ENCODE peak calls at places on chromosomes 16 and 17, in five cellular contexts. C is A673, O is adrenal gland, X is mucosa of descending colon, P is lung. R is an unnamed sample.
A peak's percentile ranks its signal among the peaks of the same experiment; 100 is the strongest.

GRCh38 chr17:49621420-49621819 is 45.7 kb downstream of the NXPH3 start:
- DNase-seq in P (no peak), C (no peak), X (no peak), O (no peak), R (no peak)

GRCh38 chr17:13728751-13729150 is 127.0 kb upstream of the HS3ST3A1 start:
- DNase-seq in O (no peak), P (no peak), C (no peak), X (no peak), R (no peak)

GRCh38 chr16:15749371-15749770 is 99.3 kb downstream of the NDE1 start:
- DNase-seq in X (no peak), O (no peak), C (no peak), P (no peak), R (no peak)

GRCh38 chr17:77449908-77450741 is 309.4 kb downstream of the SEC14L1 start:
- DNase-seq in P (no peak), O (peak; percentile 96), C (peak; percentile 60), X (peak; percentile 86), R (no peak)

GRCh38 chr16:48300391-48300856 is 53.1 kb upstream of the ABCC11 start:
- DNase-seq in C (peak; percentile 45), P (peak; percentile 46), X (no peak), O (peak; percentile 27), R (no peak)

GRCh38 chr17:11644265-11645212 is 46.3 kb downstream of the DNAH9 start:
- DNase-seq in P (peak; percentile 75), C (peak; percentile 94), X (no peak), O (peak; percentile 78), R (peak; percentile 66)

GRCh38 chr17:33523577-33523981 is 230.5 kb upstream of the ASIC2 start:
- DNase-seq in X (no peak), O (peak; percentile 24), C (no peak), P (no peak), R (no peak)

GRCh38 chr16:10040136-10041080 is 141.8 kb downstream of the GRIN2A start:
- DNase-seq in X (no peak), O (no peak), P (no peak), C (no peak), R (no peak)

GRCh38 chr16:86865866-86866675 is 287.7 kb downstream of the FOXL1 start:
- DNase-seq in O (peak; percentile 35), X (no peak), C (no peak), P (no peak), R (peak; percentile 66)

GRCh38 chr16:89053725-89054029 is 40.0 kb upstream of the ACSF3 start:
- DNase-seq in C (no peak), O (no peak), X (no peak), P (no peak), R (no peak)

GRCh38 chr16:26542198-26542597 is 524.5 kb upstream of the C16orf82 start:
- DNase-seq in O (no peak), C (no peak), P (no peak), X (no peak), R (no peak)

GRCh38 chr17:42809250-42809649 is 10.6 kb downstream of the CNTD1 start:
- DNase-seq in X (no peak), O (peak; percentile 73), P (no peak), C (no peak), R (no peak)

GRCh38 chr16:68737046-68737729 is at the start of gene CDH1:
- DNase-seq in O (no peak), P (peak; percentile 93), C (no peak), X (peak; percentile 96), R (no peak)

GRCh38 chr17:60390881-60391418 is 983 bp downstream of the USP32 start:
- DNase-seq in X (no peak), C (peak; percentile 42), O (peak; percentile 42), P (no peak), R (no peak)

GRCh38 chr17:78185981-78186688 is 717 bp downstream of the TK1 start:
- DNase-seq in C (peak; percentile 42), X (peak; percentile 86), P (no peak), O (no peak), R (no peak)

GRCh38 chr17:56914641-56915263 is 903 bp upstream of the TRIM25 start:
- DNase-seq in P (no peak), O (no peak), X (no peak), C (no peak), R (no peak)

GRCh38 chr17:64024781-64025731 is 4.6 kb upstream of the ICAM2 start:
- DNase-seq in X (no peak), P (no peak), O (no peak), C (no peak), R (no peak)

GRCh38 chr17:77214743-77215142 is 74.0 kb downstream of the SEC14L1 start:
- DNase-seq in P (peak; percentile 48), X (peak; percentile 34), C (peak; percentile 54), O (peak; percentile 52), R (no peak)

GRCh38 chr17:44213403-44214229 is 5.9 kb downstream of the UBTF start:
- DNase-seq in X (peak; percentile 48), C (no peak), O (no peak), P (no peak), R (no peak)

GRCh38 chr17:71503710-71504471 is 616.9 kb upstream of the SOX9 start:
- DNase-seq in P (no peak), O (no peak), C (no peak), X (no peak), R (no peak)

GRCh38 chr17:61809816-61810392 is 53.4 kb downstream of the BRIP1 start:
- DNase-seq in X (no peak), P (no peak), O (no peak), C (peak; percentile 92), R (no peak)

GRCh38 chr17:34797724-34798123 is 163.5 kb downstream of the CCT6B start:
- DNase-seq in C (peak; percentile 27), O (peak; percentile 27), P (no peak), X (no peak), R (no peak)

GRCh38 chr16:85211247-85211910 is 99.1 kb upstream of the CIBAR2 start:
- DNase-seq in C (no peak), X (no peak), O (no peak), P (no peak), R (no peak)

GRCh38 chr16:8853611-8854010 is 15.2 kb downstream of the CARHSP1 start:
- DNase-seq in X (no peak), O (peak; percentile 15), P (no peak), C (no peak), R (no peak)

GRCh38 chr17:1367351-1367745 is 32.7 kb downstream of the YWHAE start:
- DNase-seq in O (no peak), X (no peak), P (no peak), C (no peak), R (no peak)

GRCh38 chr17:73365934-73366623 is 54.3 kb upstream of the CDC42EP4 start:
- DNase-seq in C (no peak), O (peak; percentile 61), P (no peak), X (no peak), R (peak; percentile 77)

GRCh38 chr17:44308320-44308818 is at the start of gene RUNDC3A:
- DNase-seq in X (peak; percentile 79), O (peak; percentile 90), C (peak; percentile 80), P (peak; percentile 84), R (peak; percentile 73)

GRCh38 chr16:71426069-71426879 is 15.6 kb downstream of the TLE7 start:
- DNase-seq in X (no peak), O (no peak), C (peak; percentile 80), P (no peak), R (no peak)

GRCh38 chr16:26667271-26667703 is 399.4 kb upstream of the C16orf82 start:
- DNase-seq in O (no peak), C (peak; percentile 37), P (no peak), X (no peak), R (no peak)

GRCh38 chr17:73393962-73394361 is 82.2 kb upstream of the CDC42EP4 start:
- DNase-seq in O (no peak), P (no peak), C (peak; percentile 40), X (no peak), R (no peak)

GRCh38 chr16:75219838-75220237 is 1.1 kb downstream of the CTRB1 start:
- DNase-seq in C (no peak), O (no peak), P (no peak), X (no peak), R (no peak)

GRCh38 chr16:65958096-65958495 is 408.4 kb upstream of the CDH5 start:
- DNase-seq in X (no peak), C (no peak), P (no peak), O (no peak), R (no peak)

GRCh38 chr16:15961060-15961511 is 11.7 kb downstream of the ABCC1 start:
- DNase-seq in C (no peak), X (no peak), O (no peak), P (no peak), R (no peak)

GRCh38 chr17:73553311-73553710 is 90.9 kb downstream of the SDK2 start:
- DNase-seq in P (no peak), C (no peak), O (no peak), X (no peak), R (no peak)

DNA sequence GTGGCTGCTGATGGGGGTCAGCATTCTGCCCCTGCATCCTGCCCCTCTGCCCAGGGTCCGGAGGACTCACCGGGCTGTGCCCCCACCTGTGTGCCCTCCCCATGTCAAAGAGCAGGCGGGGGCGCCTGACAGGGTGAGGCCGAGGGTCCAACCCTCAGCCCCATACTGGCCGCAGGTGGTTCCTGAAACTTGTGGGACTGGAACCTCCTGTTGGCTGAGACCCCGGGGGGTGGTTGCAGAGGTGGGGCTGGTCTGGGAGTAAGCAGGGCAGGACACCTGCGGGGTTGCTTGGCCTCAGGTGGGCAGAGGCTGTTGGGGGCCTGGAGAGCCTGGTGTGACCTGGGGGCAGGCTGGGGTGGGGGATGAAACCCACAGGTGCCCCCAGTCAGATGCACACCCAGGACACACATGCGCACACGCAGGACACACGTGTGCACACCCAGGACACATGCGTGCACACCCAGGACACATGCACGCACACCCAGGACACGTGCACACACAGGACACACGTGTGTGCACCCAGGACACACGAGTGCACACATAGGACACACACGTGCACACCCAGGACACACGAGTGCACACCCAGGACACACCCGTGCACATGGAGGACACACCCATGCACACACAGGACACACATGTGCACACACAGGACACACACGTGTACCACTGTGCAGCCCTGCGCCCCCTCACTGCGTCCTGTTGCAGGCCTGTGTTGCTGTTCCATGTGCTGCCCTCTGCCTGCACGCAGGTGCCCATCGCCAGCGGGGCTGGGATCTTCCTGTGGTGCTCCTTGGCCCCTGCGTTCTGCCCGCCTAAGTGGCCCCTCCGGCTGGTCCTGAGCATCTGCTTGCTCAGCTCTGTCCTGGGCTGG is 31.4 kb downstream of the SOX8 start:
- DNase-seq in C (no peak), O (no peak), X (no peak), P (no peak), R (no peak)
- H3K4me3 ChIP-seq in C (no peak overlapping the region), O (no peak overlapping the region), X (no peak overlapping the region), P (no peak overlapping the region), R (no peak overlapping the region)

GRCh38 chr17:27497696-27498095 is 41.4 kb downstream of the KSR1 start:
- DNase-seq in O (no peak), X (no peak), P (no peak), C (no peak), R (no peak)
- H3K4me1 ChIP-seq in O (peaks cover 31% of the 10 kb centered on the region), X (peaks cover 3% of the 10 kb centered on the region), P (peaks cover 27% of the 10 kb centered on the region), C (peaks cover 26% of the 10 kb centered on the region), R (peaks cover 30% of the 10 kb centered on the region)

GRCh38 chr16:67199808-67200198 is 872 bp downstream of the ELMO3 start:
- DNase-seq in C (no peak), X (no peak), O (no peak), P (no peak), R (no peak)
- TF ChIP-seq CTCF in C (no peak), X (no peak), O (no peak), P (no peak), R (no peak)

DNA sequence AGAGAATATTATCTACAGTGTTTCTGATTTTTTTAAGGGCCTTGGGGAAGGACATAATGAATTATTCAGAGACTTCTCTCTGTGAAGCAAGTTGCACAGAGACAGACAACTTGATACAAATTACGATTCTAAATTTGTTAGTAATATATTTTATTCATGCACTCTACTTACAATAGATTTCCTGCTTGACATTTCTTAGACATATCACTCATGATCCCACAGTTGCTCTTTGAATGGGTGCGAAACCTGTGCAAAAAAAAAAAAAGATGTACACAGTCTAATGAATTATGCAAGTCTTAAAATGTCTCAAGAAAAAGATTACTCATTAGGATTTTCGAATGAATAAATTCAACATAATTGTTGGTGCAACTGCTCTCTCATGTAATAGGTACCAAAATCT is 254.8 kb downstream of the PRKCA start:
- DNase-seq in O (no peak), X (no peak), C (peak; percentile 57), P (no peak), R (no peak)
- H3K4me3 ChIP-seq in O (no peak overlapping the region), X (no peak overlapping the region), C (no peak overlapping the region), P (no peak overlapping the region), R (no peak overlapping the region)